ENCODE peak calls at places on chromosomes 1 and 21, in nine cellular contexts. X is substantia nigra; L is effector memory CD8-positive, alpha-beta T cell; G is AG08395; C is omental fat pad; J is HFF-Myc; D is LoVo; T is cardiac septum; F is DMS153. M is an unnamed sample.

GRCh38 chr21:15539376-15539775 is 190.4 kb upstream of the USP25 start:
- DNase-seq in X (no peak), L (no peak), G (no peak), T (no peak), F (no peak), D (no peak), C (no peak), J (no peak), M (no peak)

GRCh38 chr1:30526652-30527345 is 196.6 kb downstream of the MATN1 start:
- DNase-seq in F (no peak), X (no peak), C (no peak), T (peak), J (no peak), G (no peak), L (no peak), D (no peak), M (peak)

GRCh38 chr1:240577095-240577494 is 34.9 kb downstream of the GREM2 start:
- DNase-seq in C (no peak), X (no peak), G (no peak), J (no peak), D (no peak), L (no peak), F (no peak), T (no peak), M (no peak)

GRCh38 chr1:182704677-182705076 is 20.3 kb upstream of the RGS8 start:
- DNase-seq in J (no peak), F (no peak), C (no peak), L (no peak), G (no peak), D (no peak), T (no peak), X (no peak), M (no peak)

GRCh38 chr1:44786138-44786840 is 1.7 kb downstream of the BEST4 start:
- DNase-seq in D (peak), C (no peak), L (peak), G (peak), F (peak), X (peak), T (peak), J (no peak), M (no peak)

GRCh38 chr1:85394130-85394529 is 70.8 kb downstream of the DDAH1 start:
- DNase-seq in X (no peak), F (no peak), G (no peak), L (no peak), D (no peak), J (no peak), C (no peak), T (no peak), M (no peak)

GRCh38 chr21:34795152-34796141 is 126.7 kb downstream of the CLIC6 start:
- DNase-seq in D (peak), F (peak), L (no peak), G (peak), J (no peak), C (no peak), T (no peak), X (no peak), M (peak)

GRCh38 chr1:15430787-15431570 is 7.3 kb upstream of the CTRC start:
- DNase-seq in J (no peak), D (peak), L (peak), C (peak), F (no peak), X (peak), G (peak), T (peak), M (peak)

GRCh38 chr21:43287111-43287973 is 118.5 kb downstream of the CRYAA start:
- DNase-seq in F (peak), T (peak), C (no peak), G (no peak), X (no peak), L (no peak), D (no peak), J (no peak), M (no peak)

GRCh38 chr1:245070836-245071615 is 83.8 kb upstream of the KIF26B start:
- DNase-seq in D (no peak), F (no peak), L (no peak), J (no peak), G (no peak), X (no peak), C (no peak), T (no peak), M (no peak)

GRCh38 chr1:77900687-77901293 is 12.4 kb downstream of the NEXN start:
- DNase-seq in D (peak), L (no peak), T (no peak), X (no peak), J (no peak), F (peak), G (peak), C (no peak), M (peak)

GRCh38 chr1:206117151-206117948 is at the start of gene AVPR1B:
- DNase-seq in T (no peak), C (no peak), J (no peak), L (no peak), G (peak), D (peak), X (peak), F (peak), M (no peak)

GRCh38 chr21:45335761-45336534 is 48.3 kb upstream of the POFUT2 start:
- DNase-seq in C (no peak), L (no peak), D (no peak), G (no peak), J (no peak), X (no peak), F (no peak), T (no peak), M (no peak)

GRCh38 chr1:145887631-145888030 is 2.0 kb upstream of the ANKRD35 start:
- DNase-seq in C (no peak), G (no peak), T (no peak), J (no peak), D (no peak), X (no peak), F (no peak), L (no peak), M (peak)

GRCh38 chr1:189929501-189930099 is 548.1 kb downstream of the BRINP3 start:
- DNase-seq in G (no peak), T (no peak), D (no peak), J (no peak), C (no peak), F (no peak), X (no peak), L (no peak), M (no peak)

GRCh38 chr1:156431366-156432108 is 62.5 kb downstream of the RHBG start:
- DNase-seq in D (no peak), X (no peak), F (no peak), C (no peak), G (no peak), T (no peak), J (no peak), L (no peak), M (no peak)

GRCh38 chr1:30900931-30901560 is 7.5 kb downstream of the SDC3 start:
- DNase-seq in C (no peak), G (no peak), F (no peak), J (no peak), T (no peak), L (no peak), D (no peak), X (no peak), M (no peak)

GRCh38 chr1:158803681-158804080 is 22.7 kb upstream of the OR6N2 start:
- DNase-seq in D (no peak), L (no peak), T (no peak), G (no peak), C (no peak), F (no peak), J (no peak), X (no peak), M (no peak)

GRCh38 chr21:46266946-46267345 is 18.5 kb downstream of the MCM3AP start:
- DNase-seq in D (no peak), G (no peak), F (no peak), L (no peak), T (peak), X (no peak), J (no peak), C (no peak), M (no peak)

GRCh38 chr1:231241751-231242150 is 739 bp downstream of the GNPAT start:
- DNase-seq in J (no peak), C (no peak), F (no peak), L (no peak), D (peak), G (peak), T (no peak), X (peak), M (peak)

GRCh38 chr1:195664628-195665027 is 943.6 kb downstream of the KCNT2 start:
- DNase-seq in C (no peak), G (peak), F (no peak), T (no peak), L (no peak), D (no peak), J (no peak), X (no peak), M (no peak)

GRCh38 chr1:223378754-223379153 is 14.5 kb upstream of the CCDC185 start:
- DNase-seq in X (no peak), L (no peak), D (no peak), C (no peak), J (no peak), F (no peak), G (no peak), T (no peak), M (no peak)

GRCh38 chr1:75134939-75135828 is 996 bp downstream of the LHX8 start:
- DNase-seq in L (no peak), G (no peak), C (no peak), J (no peak), X (no peak), F (no peak), T (no peak), D (no peak), M (no peak)

GRCh38 chr1:67601955-67602354 is 83.0 kb upstream of the GADD45A start:
- DNase-seq in T (no peak), L (no peak), C (no peak), X (no peak), J (no peak), G (no peak), F (no peak), D (no peak), M (no peak)

GRCh38 chr1:2091611-2092604 is 41.7 kb downstream of the PRKCZ start:
- DNase-seq in L (peak), J (no peak), T (no peak), G (peak), D (peak), F (no peak), C (no peak), X (peak), M (no peak)

GRCh38 chr21:42675403-42675802 is 22.0 kb downstream of the PDE9A start:
- DNase-seq in J (no peak), C (no peak), D (no peak), F (no peak), T (no peak), L (no peak), G (no peak), X (no peak), M (no peak)

GRCh38 chr21:33368124-33368523 is 35.1 kb upstream of the IFNGR2 start:
- DNase-seq in X (no peak), L (no peak), G (no peak), T (no peak), D (no peak), C (no peak), F (no peak), J (no peak), M (no peak)

GRCh38 chr1:21323091-21323490 is 32.8 kb upstream of the ECE1 start:
- DNase-seq in C (no peak), J (no peak), L (no peak), F (no peak), G (no peak), T (no peak), D (no peak), X (no peak), M (no peak)